ENCODE peak calls at places on chromosome 2, in ten cellular contexts. P is ELF-1, X is skeletal muscle cell, E is endothelial cell, S is GM23248, A is AG09309, I is retinal pigment epithelial cell, F is cardiac muscle cell, W is esophagus squamous epithelium, J is lower lobe of right lung. B is an unnamed sample.

GRCh38 chr2:10257036-10257435 is 45.7 kb upstream of the HPCAL1 start:
- DNase-seq in P (no peak), X (no peak), E (no peak), S (no peak), A (no peak), I (no peak), F (no peak), W (no peak), J (no peak), B (no peak)

GRCh38 chr2:217396165-217396564 is 536.3 kb upstream of the TNP1 start:
- DNase-seq in P (no peak), X (no peak), E (no peak), S (peak), A (peak), I (no peak), F (no peak), W (no peak), J (no peak), B (peak)

GRCh38 chr2:175755169-175755568 is 246.9 kb downstream of the LNPK start:
- DNase-seq in P (no peak), X (no peak), E (no peak), S (no peak), A (no peak), I (no peak), F (no peak), W (no peak), J (no peak), B (no peak)

GRCh38 chr2:119641562-119642258 is 37.3 kb upstream of the TMEM177 start:
- DNase-seq in P (peak), X (peak), E (peak), S (peak), A (peak), I (no peak), F (peak), W (no peak), J (peak), B (peak)

GRCh38 chr2:161436411-161436810 is 20.3 kb downstream of the TBR1 start:
- DNase-seq in P (no peak), X (peak), E (no peak), S (peak), A (peak), I (peak), F (no peak), W (no peak), J (no peak), B (peak)

GRCh38 chr2:68710756-68711155 is 23.9 kb upstream of the ARHGAP25 start:
- DNase-seq in P (no peak), X (no peak), E (no peak), S (no peak), A (no peak), I (no peak), F (no peak), W (no peak), J (no peak), B (no peak)

GRCh38 chr2:228535396-228535795 is 353.9 kb upstream of the SPHKAP start:
- DNase-seq in P (no peak), X (no peak), E (no peak), S (no peak), A (no peak), I (no peak), F (no peak), W (no peak), J (no peak), B (no peak)

GRCh38 chr2:82875891-82876290 is 1583.2 kb downstream of the SUCLG1 start:
- DNase-seq in P (peak), X (no peak), E (no peak), S (no peak), A (no peak), I (no peak), F (no peak), W (no peak), J (no peak), B (no peak)

GRCh38 chr2:226847090-226847489 is 11.2 kb downstream of the RHBDD1 start:
- DNase-seq in P (no peak), X (no peak), E (no peak), S (no peak), A (no peak), I (no peak), F (no peak), W (no peak), J (no peak), B (no peak)

GRCh38 chr2:26461601-26462023 is 16.3 kb downstream of the OTOF start:
- DNase-seq in P (no peak), X (no peak), E (no peak), S (no peak), A (no peak), I (no peak), F (no peak), W (no peak), J (peak), B (no peak)

GRCh38 chr2:25314514-25315315 is 27.0 kb downstream of the DNMT3A start:
- DNase-seq in P (peak), X (no peak), E (peak), S (no peak), A (no peak), I (no peak), F (peak), W (no peak), J (peak), B (no peak)

GRCh38 chr2:105972226-105972625 is 221.9 kb downstream of the UXS1 start:
- DNase-seq in P (no peak), X (no peak), E (no peak), S (no peak), A (no peak), I (no peak), F (no peak), W (no peak), J (no peak), B (no peak)

GRCh38 chr2:160694631-160695030 is 201.0 kb upstream of the RBMS1 start:
- DNase-seq in P (no peak), X (no peak), E (no peak), S (no peak), A (no peak), I (no peak), F (no peak), W (no peak), J (no peak), B (no peak)

GRCh38 chr2:127820080-127820668 is 9.2 kb upstream of the WDR33 start:
- DNase-seq in P (no peak), X (no peak), E (no peak), S (peak), A (no peak), I (no peak), F (no peak), W (no peak), J (no peak), B (peak)

GRCh38 chr2:53442783-53443182 is 324.8 kb upstream of the CHAC2 start:
- DNase-seq in P (peak), X (no peak), E (peak), S (no peak), A (no peak), I (no peak), F (peak), W (no peak), J (no peak), B (no peak)

GRCh38 chr2:236642584-236643291 is 73.1 kb downstream of the ACKR3 start:
- DNase-seq in P (peak), X (peak), E (no peak), S (peak), A (peak), I (peak), F (no peak), W (no peak), J (peak), B (peak)

GRCh38 chr2:161112885-161113284 is 47.3 kb upstream of the TANK start:
- DNase-seq in P (no peak), X (no peak), E (no peak), S (no peak), A (no peak), I (no peak), F (no peak), W (no peak), J (no peak), B (no peak)

GRCh38 chr2:202249521-202249850 is 11.1 kb upstream of the SUMO1 start:
- DNase-seq in P (no peak), X (no peak), E (no peak), S (peak), A (no peak), I (no peak), F (no peak), W (no peak), J (no peak), B (no peak)

GRCh38 chr2:178912416-178913056 is 105.3 kb upstream of the TTN start:
- DNase-seq in P (no peak), X (peak), E (no peak), S (peak), A (no peak), I (no peak), F (no peak), W (no peak), J (no peak), B (peak)

GRCh38 chr2:42567806-42568429 is 514 bp upstream of the MTA3 start:
- DNase-seq in P (peak), X (no peak), E (peak), S (peak), A (no peak), I (no peak), F (peak), W (no peak), J (peak), B (no peak)

B was measured in stromal cell of bone marrow.